ENCODE peak calls at places on chromosomes 6 and 20, in five cellular contexts. O is SK-N-SH, S is stomach, G is HepG2, L is K562. E is an unnamed sample.

GRCh38 chr20:51460569-51461265 is 81.8 kb downstream of the NFATC2 start:
- DNase-seq in G (no peak), S (no peak), L (no peak), O (no peak), E (peak)

GRCh38 chr6:144179817-144180216 is 29.5 kb downstream of the STX11 start:
- DNase-seq in L (no peak), G (no peak), S (no peak), O (no peak), E (no peak)

GRCh38 chr6:157514659-157515496 is 133.9 kb downstream of the ZDHHC14 start:
- DNase-seq in L (peak), O (no peak), S (no peak), G (peak), E (no peak)

GRCh38 chr6:28922841-28923317 is 906 bp downstream of the TRIM27 start:
- DNase-seq in L (peak), O (peak), G (no peak), S (peak), E (no peak)

GRCh38 chr20:41180599-41181333 is 43.4 kb downstream of the PLCG1 start:
- DNase-seq in O (no peak), S (peak), L (no peak), G (peak), E (no peak)

GRCh38 chr6:56346958-56347357 is 99.6 kb upstream of the COL21A1 start:
- DNase-seq in S (no peak), L (no peak), O (no peak), G (no peak), E (no peak)

GRCh38 chr6:133551847-133552331 is 310.7 kb downstream of the EYA4 start:
- DNase-seq in G (no peak), O (no peak), S (no peak), L (no peak), E (no peak)

GRCh38 chr6:10585232-10585887 is 64.2 kb downstream of the GCNT2 start:
- DNase-seq in O (no peak), G (no peak), L (no peak), S (peak), E (no peak)

GRCh38 chr6:21556968-21557721 is 36.4 kb upstream of the SOX4 start:
- DNase-seq in L (no peak), O (no peak), S (no peak), G (no peak), E (no peak)

GRCh38 chr6:4707011-4707410 is 69.2 kb upstream of the CDYL start:
- DNase-seq in L (no peak), S (no peak), O (no peak), G (no peak), E (no peak)

GRCh38 chr6:16064687-16065086 is 64.2 kb upstream of the MYLIP start:
- DNase-seq in S (no peak), L (no peak), G (no peak), O (no peak), E (no peak)

GRCh38 chr6:137978252-137978896 is 111.3 kb downstream of the TNFAIP3 start:
- DNase-seq in O (no peak), S (no peak), L (peak), G (no peak), E (no peak)

GRCh38 chr6:51430610-51431009 is 611.9 kb downstream of the TFAP2B start:
- DNase-seq in G (no peak), S (no peak), O (no peak), L (no peak), E (no peak)

GRCh38 chr20:36017034-36017951 is 48.9 kb downstream of the CNBD2 start:
- DNase-seq in S (peak), L (no peak), O (no peak), G (no peak), E (peak)

GRCh38 chr6:18473765-18474164 is 86.6 kb downstream of the RNF144B start:
- DNase-seq in S (no peak), L (no peak), O (no peak), G (no peak), E (no peak)

GRCh38 chr6:50653253-50653652 is 60.1 kb upstream of the TFAP2D start:
- DNase-seq in O (no peak), G (no peak), L (no peak), S (no peak), E (no peak)

GRCh38 chr20:59752704-59753460 is 148.5 kb downstream of the PHACTR3 start:
- DNase-seq in G (no peak), O (peak), L (no peak), S (no peak), E (no peak)

GRCh38 chr20:33600414-33600813 is 61.7 kb upstream of the C20orf144 start:
- DNase-seq in O (no peak), G (no peak), S (no peak), L (no peak), E (no peak)

GRCh38 chr6:158328952-158329351 is 16.7 kb downstream of the TULP4 start:
- DNase-seq in L (no peak), G (no peak), O (no peak), S (no peak), E (no peak)

GRCh38 chr20:51647674-51648570 is 105.4 kb upstream of the NFATC2 start:
- DNase-seq in S (no peak), L (no peak), G (peak), O (no peak), E (no peak)

GRCh38 chr20:46741924-46742692 is 32.7 kb downstream of the SLC2A10 start:
- DNase-seq in G (no peak), O (no peak), L (no peak), S (no peak), E (no peak)

GRCh38 chr6:108798672-108799355 is 49.4 kb upstream of the ARMC2 start:
- DNase-seq in G (no peak), S (peak), O (peak), L (no peak), E (no peak)

GRCh38 chr20:56796345-56796744 is 167.2 kb downstream of the TFAP2C start:
- DNase-seq in O (no peak), L (no peak), S (no peak), G (no peak), E (no peak)

GRCh38 chr6:83252717-83253116 is 59.6 kb downstream of the RWDD2A start:
- DNase-seq in O (no peak), G (no peak), L (no peak), S (no peak), E (no peak)

GRCh38 chr6:53513519-53513966 is 31.4 kb downstream of the GCLC start:
- DNase-seq in S (no peak), O (no peak), G (peak), L (no peak), E (no peak)

GRCh38 chr6:165486183-165487137 is 176.6 kb downstream of the PDE10A start:
- DNase-seq in G (no peak), S (no peak), L (no peak), O (no peak), E (no peak)
- TF ChIP-seq POLR2AphosphoS5 in G (no peak), S (no peak), L (no peak), O (no peak), E (no peak)

GRCh38 chr6:148507774-148508173 is 165.1 kb downstream of the SASH1 start:
- DNase-seq in L (no peak), G (no peak), S (no peak), O (no peak), E (peak)
- TF ChIP-seq EP300 in L (no peak), G (no peak), S (peak), O (no peak), E (peak)

GRCh38 chr6:31170600-31170881 is at the start of gene POU5F1:
- DNase-seq in O (no peak), L (no peak), S (no peak), G (no peak), E (no peak)

GRCh38 chr6:31173406-31173805 is 2.9 kb upstream of the POU5F1 start:
- DNase-seq in G (no peak), O (no peak), L (no peak), S (no peak), E (no peak)

GRCh38 chr6:31170987-31171671 is 647 bp upstream of the POU5F1 start:
- DNase-seq in G (no peak), L (no peak), O (no peak), S (no peak), E (no peak)

GRCh38 chr6:31172973-31173384 is 2.5 kb upstream of the POU5F1 start:
- DNase-seq in O (no peak), L (no peak), S (no peak), G (no peak), E (no peak)

GRCh38 chr6:31171931-31172882 is 1.7 kb upstream of the POU5F1 start:
- DNase-seq in S (no peak), L (no peak), G (no peak), O (no peak), E (no peak)
- H3K4me3 ChIP-seq in S (no peak), L (no peak), G (no peak), O (no peak), E (no peak)

DNA sequence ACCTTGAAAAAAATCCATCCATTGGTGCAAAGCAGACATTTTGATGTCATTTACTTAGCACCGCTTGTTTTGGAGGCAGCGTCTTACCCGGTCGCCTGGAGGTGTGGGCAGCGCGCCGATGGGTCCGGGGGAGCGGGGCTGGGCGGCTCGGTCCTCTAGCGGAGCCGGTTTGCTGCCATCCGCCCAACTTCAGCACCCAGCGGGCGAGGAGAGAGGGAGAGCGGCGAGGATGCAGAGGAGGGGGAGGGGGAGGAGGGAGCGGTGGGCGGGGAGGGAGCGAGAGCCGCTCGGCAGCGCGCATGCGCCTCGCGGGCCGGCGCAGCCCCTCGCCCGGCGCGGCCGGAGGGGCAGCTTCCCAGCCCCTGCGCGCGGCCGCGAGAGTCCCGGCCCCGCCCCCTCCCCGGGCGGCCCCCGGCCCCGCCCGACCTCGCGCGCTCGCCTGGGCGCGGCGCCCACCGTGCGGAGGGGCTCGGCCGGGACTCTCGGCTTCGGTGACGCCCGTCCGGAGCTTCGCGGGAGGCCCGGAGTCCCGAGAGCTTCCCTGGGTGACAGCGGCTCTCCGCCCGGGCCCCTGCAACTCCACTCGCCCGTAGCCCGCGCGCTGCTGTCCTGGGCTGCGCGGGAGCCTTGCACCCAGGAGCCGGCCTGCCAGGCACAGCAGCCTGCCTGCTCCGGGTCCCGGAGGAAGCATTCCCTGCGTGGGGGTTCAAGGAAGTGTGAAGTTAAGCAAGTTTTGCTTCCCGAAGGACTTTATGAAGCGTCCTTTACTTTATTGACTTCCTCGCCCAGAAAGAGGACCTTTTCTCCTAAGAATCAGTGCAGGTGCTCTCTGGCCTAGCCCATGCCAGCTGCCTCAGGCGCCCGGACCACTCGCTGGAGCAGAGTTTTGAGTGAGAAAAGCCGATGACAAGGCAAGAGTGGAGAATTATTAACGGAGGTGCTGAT is at the start of gene RGS17:
- DNase-seq in O (peak), G (no peak), L (no peak), S (peak), E (peak)
- TF ChIP-seq POLR2AphosphoS5 in O (no peak), G (no peak), L (no peak), S (no peak), E (no peak)

GRCh38 chr20:7269452-7269851 is 502.0 kb downstream of the BMP2 start:
- DNase-seq in G (no peak), O (no peak), S (no peak), L (no peak), E (no peak)
- TF ChIP-seq EP300 in G (no peak), O (no peak), S (no peak), L (no peak), E (no peak)

DNA sequence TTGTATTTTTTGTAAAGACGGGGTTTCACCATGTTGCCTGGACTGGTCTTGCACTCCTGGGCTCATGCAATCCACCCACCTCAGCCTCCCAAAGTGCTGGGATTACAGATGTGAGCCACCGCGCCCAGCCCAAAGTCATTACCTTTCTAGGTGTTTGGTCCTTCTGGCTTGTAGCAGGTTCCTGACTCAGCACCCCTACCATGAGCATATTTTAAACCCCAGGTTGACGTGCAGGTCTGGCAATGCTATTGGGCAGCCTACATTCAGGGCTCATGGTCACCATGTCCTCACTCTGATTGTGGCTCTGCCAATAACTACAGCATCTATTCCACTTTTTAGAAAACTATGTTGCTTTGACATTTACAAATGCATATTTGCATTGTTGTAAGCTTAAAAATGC is 59.4 kb downstream of the IPCEF1 start:
- DNase-seq in G (no peak), S (no peak), L (no peak), O (no peak), E (no peak)
- H3K4me3 ChIP-seq in G (no peak), S (no peak), L (no peak), O (no peak), E (no peak)

GRCh38 chr6:112030206-112030932 is 23.5 kb upstream of the CCN6 start:
- DNase-seq in G (no peak), S (no peak), O (no peak), L (no peak), E (no peak)
- TF ChIP-seq POLR2AphosphoS5 in G (no peak), S (no peak), O (no peak), L (no peak), E (no peak)

GRCh38 chr6:149334682-149335160 is 17.2 kb downstream of the TAB2 start:
- DNase-seq in S (peak), O (no peak), G (no peak), L (no peak), E (no peak)
- TF ChIP-seq EP300 in S (no peak), O (no peak), G (no peak), L (no peak), E (no peak)

GRCh38 chr6:27667016-27667415 is 194.1 kb upstream of the ZNF184 start:
- DNase-seq in G (no peak), L (no peak), S (no peak), O (no peak), E (no peak)
- H3K4me3 ChIP-seq in G (peak), L (peak), S (no peak), O (no peak), E (no peak)

GRCh38 chr6:105507811-105508210 is 104.9 kb upstream of the PREP start:
- DNase-seq in L (no peak), S (no peak), G (no peak), O (no peak), E (no peak)

GRCh38 chr6:105511639-105512038 is 108.8 kb upstream of the PREP start:
- DNase-seq in S (no peak), G (no peak), O (no peak), L (no peak), E (no peak)

GRCh38 chr6:105514306-105514705 is 111.4 kb upstream of the PREP start:
- DNase-seq in L (no peak), S (no peak), O (no peak), G (no peak), E (no peak)

GRCh38 chr6:105510746-105511145 is 107.9 kb upstream of the PREP start:
- DNase-seq in S (no peak), G (no peak), O (no peak), L (no peak), E (no peak)

GRCh38 chr6:105509506-105510331 is 106.8 kb upstream of the PREP start:
- DNase-seq in S (no peak), O (peak), L (no peak), G (no peak), E (no peak)
- TF ChIP-seq POLR2AphosphoS5 in S (no peak), O (no peak), L (no peak), G (no peak), E (no peak)

E was measured in suprapubic skin.